ENCODE peak calls at places on chromosomes 1 and 21, in nine cellular contexts. W, H, L, T, U, P, V, M and R are unnamed samples.

GRCh38 chr1:57858740-57859139 is 434.9 kb upstream of the DAB1 start:
- DNase-seq in W (no peak), H (no peak), L (no peak), T (no peak), U (no peak), P (no peak), V (no peak), M (no peak), R (no peak)

GRCh38 chr1:150173161-150173585 is 23.5 kb downstream of the PLEKHO1 start:
- DNase-seq in W (no peak), H (no peak), L (no peak), T (no peak), U (no peak), P (no peak), V (peak; percentile 14), M (no peak), R (no peak)

GRCh38 chr1:18529714-18530113 is 49.0 kb downstream of the KLHDC7A start:
- DNase-seq in W (no peak), H (no peak), L (no peak), T (no peak), U (no peak), P (no peak), V (no peak), M (no peak), R (no peak)

GRCh38 chr1:199590708-199591107 is 436.8 kb upstream of the NR5A2 start:
- DNase-seq in W (no peak), H (no peak), L (no peak), T (no peak), U (no peak), P (no peak), V (no peak), M (no peak), R (no peak)

GRCh38 chr1:169250795-169251194 is 116.8 kb downstream of the NME7 start:
- DNase-seq in W (no peak), H (no peak), L (no peak), T (no peak), U (no peak), P (no peak), V (no peak), M (no peak), R (no peak)

GRCh38 chr1:28236656-28237331 is 870 bp downstream of the ATP5IF1 start:
- DNase-seq in W (no peak), H (no peak), L (no peak), T (peak; percentile 17), U (no peak), P (no peak), V (no peak), M (no peak), R (no peak)

GRCh38 chr21:25862596-25862995 is 127.8 kb downstream of the GABPA start:
- DNase-seq in W (peak; percentile 26), H (no peak), L (no peak), T (peak; percentile 30), U (no peak), P (peak; percentile 1), V (peak; percentile 29), M (no peak), R (no peak)

GRCh38 chr21:29075706-29076447 is 2.4 kb upstream of the CCT8 start:
- DNase-seq in W (peak; percentile 37), H (peak; percentile 43), L (no peak), T (no peak), U (no peak), P (no peak), V (no peak), M (no peak), R (no peak)

GRCh38 chr1:93331412-93331811 is 14.3 kb upstream of the DR1 start:
- DNase-seq in W (no peak), H (no peak), L (no peak), T (no peak), U (no peak), P (no peak), V (no peak), M (no peak), R (no peak)

GRCh38 chr1:27716262-27716895 is 9.4 kb upstream of the FAM76A start:
- DNase-seq in W (no peak), H (no peak), L (no peak), T (no peak), U (no peak), P (no peak), V (no peak), M (no peak), R (no peak)

GRCh38 chr21:46226920-46227599 is 1.5 kb downstream of the LSS start:
- DNase-seq in W (no peak), H (no peak), L (no peak), T (peak; percentile 24), U (no peak), P (no peak), V (no peak), M (peak; percentile 27), R (no peak)

GRCh38 chr1:111977378-111977777 is 12.1 kb downstream of the KCND3 start:
- DNase-seq in W (no peak), H (no peak), L (no peak), T (no peak), U (no peak), P (no peak), V (no peak), M (no peak), R (no peak)

GRCh38 chr1:93964777-93965200 is 55.6 kb upstream of the GCLM start:
- DNase-seq in W (peak; percentile 89), H (no peak), L (no peak), T (no peak), U (no peak), P (no peak), V (no peak), M (peak; percentile 31), R (no peak)

GRCh38 chr1:84253891-84254290 is 47.6 kb upstream of the SAMD13 start:
- DNase-seq in W (peak; percentile 93), H (peak; percentile 90), L (peak; percentile 31), T (no peak), U (no peak), P (no peak), V (peak; percentile 80), M (peak; percentile 57), R (no peak)

GRCh38 chr1:236103646-236104218 is 38.6 kb upstream of the GPR137B start:
- DNase-seq in W (peak; percentile 57), H (no peak), L (peak; percentile 70), T (peak; percentile 76), U (peak; percentile 65), P (peak; percentile 33), V (peak; percentile 83), M (peak; percentile 35), R (peak; percentile 9)

GRCh38 chr1:109718495-109718894 is 6.4 kb downstream of the GSTM5 start:
- DNase-seq in W (no peak), H (no peak), L (no peak), T (no peak), U (no peak), P (no peak), V (no peak), M (no peak), R (no peak)

GRCh38 chr1:61434276-61434675 is 290.7 kb downstream of the TM2D1 start:
- DNase-seq in W (peak; percentile 49), H (peak; percentile 53), L (no peak), T (no peak), U (no peak), P (no peak), V (no peak), M (no peak), R (peak; percentile 53)

GRCh38 chr1:28915036-28915895 is 897 bp downstream of the EPB41 start:
- DNase-seq in W (peak; percentile 69), H (no peak), L (peak; percentile 32), T (peak; percentile 5), U (peak; percentile 32), P (peak; percentile 9), V (peak; percentile 16), M (no peak), R (peak; percentile 37)

GRCh38 chr1:30856260-30856790 is 52.2 kb downstream of the SDC3 start:
- DNase-seq in W (peak; percentile 86), H (no peak), L (no peak), T (peak; percentile 57), U (no peak), P (no peak), V (no peak), M (no peak), R (no peak)

GRCh38 chr1:2406451-2407041 is 5.8 kb downstream of the PEX10 start:
- DNase-seq in W (no peak), H (no peak), L (no peak), T (no peak), U (no peak), P (no peak), V (no peak), M (no peak), R (no peak)

GRCh38 chr1:209708297-209708696 is 3.7 kb downstream of the HSD11B1 start:
- DNase-seq in W (no peak), H (no peak), L (no peak), T (no peak), U (no peak), P (no peak), V (no peak), M (no peak), R (no peak)

GRCh38 chr1:67060811-67061218 is 6.9 kb upstream of the SLC35D1 start:
- DNase-seq in W (peak; percentile 94), H (peak; percentile 98), L (no peak), T (no peak), U (no peak), P (no peak), V (peak; percentile 91), M (peak; percentile 88), R (no peak)

GRCh38 chr1:65247419-65248359 is 61.7 kb upstream of the DNAJC6 start:
- DNase-seq in W (peak; percentile 44), H (peak; percentile 54), L (no peak), T (no peak), U (no peak), P (no peak), V (peak; percentile 33), M (peak; percentile 76), R (no peak)

GRCh38 chr1:212595787-212596714 is 12.5 kb upstream of the ATF3 start:
- DNase-seq in W (peak; percentile 94), H (peak; percentile 97), L (no peak), T (peak; percentile 26), U (no peak), P (no peak), V (peak; percentile 80), M (peak; percentile 82), R (no peak)

GRCh38 chr1:221812088-221812752 is 70.3 kb upstream of the DUSP10 start:
- DNase-seq in W (no peak), H (no peak), L (no peak), T (no peak), U (no peak), P (no peak), V (no peak), M (no peak), R (no peak)

GRCh38 chr1:242787968-242788367 is 263.5 kb upstream of the PLD5 start:
- DNase-seq in W (peak; percentile 38), H (no peak), L (no peak), T (no peak), U (no peak), P (no peak), V (no peak), M (no peak), R (no peak)

GRCh38 chr1:75791022-75791421 is 5.0 kb downstream of the RABGGTB start:
- DNase-seq in W (no peak), H (no peak), L (no peak), T (no peak), U (no peak), P (no peak), V (no peak), M (no peak), R (no peak)